ENCODE peak calls at places on chromosomes 4 and X, in four cellular contexts. S is K562, W is ELR, E is myocyte. O is an unnamed sample.

GRCh38 chrX:124151195-124151594 is 181.3 kb upstream of the TEX13D start:
- DNase-seq in S (no peak), W (no peak), E (no peak), O (no peak)

GRCh38 chrX:44828008-44828605 is 15.7 kb upstream of the DUSP21 start:
- DNase-seq in S (peak), W (peak), E (peak), O (no peak)

GRCh38 chr4:84938316-84938715 is 28.2 kb downstream of the WDFY3 start:
- DNase-seq in S (no peak), W (peak), E (peak), O (no peak)

GRCh38 chr4:161762796-161763195 is 401.0 kb downstream of the FSTL5 start:
- DNase-seq in S (no peak), W (peak), E (peak), O (no peak)

GRCh38 chrX:107673933-107674479 is 45.7 kb downstream of the PRPS1 start:
- DNase-seq in S (peak), W (peak), E (peak), O (peak)

GRCh38 chr4:171042989-171043524 is 770.1 kb upstream of the GALNTL6 start:
- DNase-seq in S (no peak), W (no peak), E (no peak), O (no peak)

GRCh38 chr4:3785292-3785565 is 19.0 kb downstream of the ADRA2C start:
- DNase-seq in S (no peak), W (no peak), E (no peak), O (no peak)

GRCh38 chr4:174423257-174423944 is 98.9 kb downstream of the HPGD start:
- DNase-seq in S (peak), W (peak), E (peak), O (no peak)

GRCh38 chr4:1414831-1415680 is 8.8 kb upstream of the NKX1-1 start:
- DNase-seq in S (peak), W (no peak), E (no peak), O (no peak)

GRCh38 chr4:188661502-188661901 is 522.3 kb downstream of the TRIML1 start:
- DNase-seq in S (no peak), W (no peak), E (no peak), O (no peak)

GRCh38 chr4:69875986-69876542 is 16.1 kb upstream of the SULT1E1 start:
- DNase-seq in S (no peak), W (no peak), E (no peak), O (no peak)

GRCh38 chrX:38839944-38840343 is 38.7 kb downstream of the MID1IP1 start:
- DNase-seq in S (no peak), W (no peak), E (no peak), O (no peak)

GRCh38 chr4:137749466-137749865 is 217.2 kb upstream of the PCDH18 start:
- DNase-seq in S (no peak), W (peak), E (peak), O (no peak)

GRCh38 chrX:99857455-99857854 is 552.6 kb downstream of the PCDH19 start:
- DNase-seq in S (no peak), W (no peak), E (no peak), O (no peak)

GRCh38 chr4:84967292-84967651 is 782 bp upstream of the WDFY3 start:
- DNase-seq in S (no peak), W (peak), E (no peak), O (no peak)

GRCh38 chrX:140766024-140766611 is 56.6 kb downstream of the LINC00632 start:
- DNase-seq in S (peak), W (peak), E (peak), O (peak)

GRCh38 chr4:146095091-146095690 is 80.3 kb upstream of the LSM6 start:
- DNase-seq in S (peak), W (peak), E (peak), O (peak)

GRCh38 chrX:13013353-13014110 is 30.9 kb downstream of the FAM9C start:
- DNase-seq in S (peak), W (no peak), E (no peak), O (peak)

GRCh38 chrX:125205084-125205917 is 114.4 kb upstream of the TEX13C start:
- DNase-seq in S (peak), W (no peak), E (peak), O (no peak)

GRCh38 chrX:53283567-53283966 is 2.2 kb upstream of the IQSEC2 start:
- DNase-seq in S (no peak), W (no peak), E (no peak), O (no peak)

GRCh38 chr4:177229331-177229730 is 80.3 kb upstream of the NEIL3 start:
- DNase-seq in S (peak), W (peak), E (peak), O (no peak)

GRCh38 chr4:14701389-14701788 is 300.9 kb upstream of the CPEB2 start:
- DNase-seq in S (no peak), W (no peak), E (peak), O (no peak)

GRCh38 chrX:75784689-75785491 is at the start of gene MAGEE2:
- DNase-seq in S (no peak), W (no peak), E (no peak), O (no peak)

GRCh38 chr4:24991015-24991414 is 39.7 kb downstream of the LGI2 start:
- DNase-seq in S (no peak), W (peak), E (no peak), O (no peak)

GRCh38 chrX:1026263-1027015 is 186.0 kb downstream of the CRLF2 start:
- DNase-seq in S (no peak), W (no peak), E (no peak), O (no peak)

GRCh38 chr4:73019462-73020047 is 50.0 kb downstream of the COX18 start:
- DNase-seq in S (peak), W (peak), E (peak), O (no peak)

GRCh38 chr4:94390804-94391410 is 48.3 kb upstream of the HPGDS start:
- DNase-seq in S (peak), W (peak), E (peak), O (no peak)

GRCh38 chr4:96102541-96103018 is 262.7 kb downstream of the PDHA2 start:
- DNase-seq in S (no peak), W (no peak), E (no peak), O (no peak)

GRCh38 chr4:164345756-164346155 is 408.2 kb upstream of the SMIM31 start:
- DNase-seq in S (no peak), W (no peak), E (no peak), O (no peak)

GRCh38 chr4:85760521-85760920 is 285.6 kb downstream of the ARHGAP24 start:
- DNase-seq in S (no peak), W (no peak), E (no peak), O (no peak)